ENCODE peak calls at places on chromosomes 3 and 15, in nine cellular contexts. T, L, A, V, Y, Z, J, Q and H are unnamed samples.

GRCh38 chr3:115581347-115582135 is 41.8 kb upstream of the GAP43 start:
- DNase-seq in L (no peak), Y (peak), A (peak), V (no peak), T (peak), J (no peak), Z (no peak), Q (no peak), H (no peak)

GRCh38 chr3:127612966-127613365 is 14.8 kb downstream of the MCM2 start:
- DNase-seq in Q (no peak), L (no peak), Z (no peak), A (no peak), V (no peak), J (no peak), Y (no peak), T (peak), H (no peak)

GRCh38 chr3:40516201-40516600 is 8.6 kb upstream of the ZNF621 start:
- DNase-seq in V (no peak), J (no peak), L (no peak), A (no peak), Z (no peak), T (peak), Q (no peak), Y (peak), H (no peak)

GRCh38 chr15:52217186-52217585 is 26.0 kb upstream of the GNB5 start:
- DNase-seq in Q (peak), J (peak), Y (no peak), A (peak), L (no peak), Z (no peak), T (no peak), V (no peak), H (peak)

GRCh38 chr3:69444980-69445379 is 59.1 kb upstream of the FRMD4B start:
- DNase-seq in J (no peak), Z (no peak), A (peak), L (no peak), Q (no peak), V (peak), T (peak), Y (peak), H (no peak)

GRCh38 chr3:13852638-13853009 is 27.2 kb downstream of the WNT7A start:
- DNase-seq in Y (no peak), J (no peak), V (peak), L (no peak), T (peak), Z (no peak), Q (no peak), A (peak), H (no peak)

GRCh38 chr3:81579744-81580143 is 181.7 kb downstream of the GBE1 start:
- DNase-seq in Y (no peak), V (no peak), A (no peak), T (no peak), Q (peak), J (no peak), Z (no peak), L (no peak), H (no peak)

GRCh38 chr3:148077951-148078350 is 619.8 kb upstream of the AGTR1 start:
- DNase-seq in L (no peak), Q (no peak), Y (no peak), A (no peak), Z (no peak), T (no peak), V (no peak), J (no peak), H (no peak)

GRCh38 chr15:90062729-90063684 is 39.3 kb downstream of the IDH2 start:
- DNase-seq in L (no peak), V (no peak), Y (no peak), T (no peak), Q (no peak), A (no peak), J (no peak), Z (no peak), H (no peak)

GRCh38 chr3:81470416-81470978 is 290.9 kb downstream of the GBE1 start:
- DNase-seq in Z (no peak), Q (no peak), V (no peak), A (no peak), Y (no peak), J (no peak), L (no peak), T (no peak), H (no peak)

GRCh38 chr15:51735211-51735610 is 2.2 kb downstream of the LYSMD2 start:
- DNase-seq in Q (no peak), V (no peak), A (no peak), J (no peak), L (no peak), Y (no peak), Z (no peak), T (peak), H (peak)

GRCh38 chr3:123036352-123037014 is 8.9 kb upstream of the SEMA5B start:
- DNase-seq in Y (peak), T (peak), Z (no peak), J (no peak), L (no peak), Q (no peak), V (peak), A (peak), H (no peak)

GRCh38 chr3:157088133-157088488 is 71.8 kb downstream of the CCNL1 start:
- DNase-seq in Z (no peak), V (no peak), L (no peak), Y (no peak), T (peak), Q (no peak), A (peak), J (no peak), H (no peak)

GRCh38 chr15:33242669-33243191 is 48.2 kb upstream of the FMN1 start:
- DNase-seq in L (no peak), J (no peak), Y (no peak), T (peak), Z (peak), Q (peak), V (peak), A (peak), H (peak)

GRCh38 chr3:69181592-69182211 is 59.3 kb upstream of the LMOD3 start:
- DNase-seq in V (peak), T (peak), Z (no peak), J (no peak), L (no peak), Y (peak), Q (no peak), A (peak), H (no peak)

GRCh38 chr3:38131621-38132369 is 5.1 kb downstream of the ACAA1 start:
- DNase-seq in T (peak), J (no peak), Z (peak), Q (peak), L (no peak), V (no peak), A (no peak), Y (peak), H (no peak)

GRCh38 chr3:101320475-101320874 is at the start of gene IMPG2:
- DNase-seq in J (no peak), L (no peak), V (no peak), Z (no peak), A (no peak), Y (no peak), T (no peak), Q (no peak), H (no peak)

GRCh38 chr15:69502470-69503045 is 49.9 kb downstream of the RPLP1 start:
- DNase-seq in V (no peak), Y (no peak), Q (peak), A (no peak), Z (no peak), L (no peak), J (no peak), T (no peak), H (no peak)

GRCh38 chr3:116201032-116201690 is 244.1 kb downstream of the LSAMP start:
- DNase-seq in L (no peak), Q (no peak), T (no peak), J (no peak), V (no peak), Z (no peak), Y (no peak), A (no peak), H (no peak)

GRCh38 chr3:48765376-48765775 is 48.4 kb upstream of the IP6K2 start:
- DNase-seq in Z (no peak), Q (peak), T (peak), J (peak), L (no peak), A (peak), Y (no peak), V (peak), H (peak)

GRCh38 chr3:8488877-8489865 is 12.5 kb upstream of the LMCD1 start:
- DNase-seq in L (no peak), Y (no peak), T (no peak), V (peak), Q (no peak), Z (no peak), A (peak), J (no peak), H (no peak)

GRCh38 chr3:8491750-8492149 is 9.9 kb upstream of the LMCD1 start:
- DNase-seq in L (no peak), Z (no peak), A (no peak), T (peak), V (no peak), Q (no peak), Y (no peak), J (no peak), H (no peak)

GRCh38 chr3:8488436-8488835 is 13.2 kb upstream of the LMCD1 start:
- DNase-seq in J (no peak), Z (no peak), Y (no peak), V (no peak), T (peak), L (no peak), Q (no peak), A (no peak), H (no peak)

GRCh38 chr3:8491246-8491645 is 10.4 kb upstream of the LMCD1 start:
- DNase-seq in Y (no peak), A (no peak), Q (no peak), T (peak), L (no peak), V (no peak), Z (no peak), J (no peak), H (no peak)

GRCh38 chr3:8490079-8490552 is 11.5 kb upstream of the LMCD1 start:
- DNase-seq in Y (peak), L (no peak), A (peak), V (peak), Q (no peak), T (peak), Z (no peak), J (no peak), H (no peak)
- H3K27ac ChIP-seq in Y (peak), L (no peak), A (peak), V (no peak), Q (no peak), T (peak), Z (no peak), J (no peak), H (no peak)

DNA sequence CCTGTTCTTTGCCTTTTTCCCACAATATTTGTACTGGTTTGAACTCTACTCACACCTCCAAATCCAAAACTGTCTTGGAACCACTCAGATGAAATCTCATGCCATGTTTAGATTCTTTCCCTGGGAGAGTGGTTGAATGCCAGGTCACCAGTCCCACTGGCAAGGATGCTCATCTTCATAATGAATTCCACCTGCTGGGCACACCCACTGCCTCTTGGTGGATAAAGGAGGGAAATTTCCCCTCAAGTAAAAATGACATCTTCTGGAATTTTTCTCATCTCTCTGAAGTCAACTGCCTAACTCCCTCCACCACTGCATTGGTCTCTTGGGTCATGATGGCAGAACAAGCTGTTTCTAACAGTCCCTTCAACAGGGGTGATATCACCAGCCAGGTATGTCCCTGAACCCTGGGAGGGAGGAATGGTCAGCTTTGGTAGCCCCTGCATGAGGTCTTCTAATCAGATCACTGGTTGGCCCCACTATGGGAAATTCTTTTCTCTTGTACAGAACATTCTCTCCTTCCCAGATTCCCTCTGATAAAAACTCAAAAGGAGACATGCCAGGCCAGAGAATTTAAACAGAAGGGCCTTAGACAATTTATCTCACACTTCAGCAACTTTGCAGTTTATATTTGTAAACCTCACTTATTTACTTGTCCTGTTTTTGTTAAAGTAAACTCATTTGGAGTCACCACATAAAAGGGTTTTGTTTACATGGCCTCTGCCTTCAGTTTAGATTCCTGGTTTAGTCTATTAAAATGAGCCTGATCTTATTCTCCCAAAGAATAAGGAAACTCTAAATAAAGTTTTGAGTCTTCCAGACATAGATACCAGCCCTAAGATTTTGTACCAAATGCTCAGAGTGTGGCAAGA is 143.4 kb downstream of the WNT5A start:
- DNase-seq in A (no peak), Q (no peak), L (no peak), V (no peak), Y (no peak), J (no peak), Z (no peak), T (peak), H (no peak)
- H2AFZ ChIP-seq in A (no peak), Q (no peak), L (no peak), V (no peak), Y (peak), J (no peak), Z (no peak), T (peak), H (no peak)

DNA sequence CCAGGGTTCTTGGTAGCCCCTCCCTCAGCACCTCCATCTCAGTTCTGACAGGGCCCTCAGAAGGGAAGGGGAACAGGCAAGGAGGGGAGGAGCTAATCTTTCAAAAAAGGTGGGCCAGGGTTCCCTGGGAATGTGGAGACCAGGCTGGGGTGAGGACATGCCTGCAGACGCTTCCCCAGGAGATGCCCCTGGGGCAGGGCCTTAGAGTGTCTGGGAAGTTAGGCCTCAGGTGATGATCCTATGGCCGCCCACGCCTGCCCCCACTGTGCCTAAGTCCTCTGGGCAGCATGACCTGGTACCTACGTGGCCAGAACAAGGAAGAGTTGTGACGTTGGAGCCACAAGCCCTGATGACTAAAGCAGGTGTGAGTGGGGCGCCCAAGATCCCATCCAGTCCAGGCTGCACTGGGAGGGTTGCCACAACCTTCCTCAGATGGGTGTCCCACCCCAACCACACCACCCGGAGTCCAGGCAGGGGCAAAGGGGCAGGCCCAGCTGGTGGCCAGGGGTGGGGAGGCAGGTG is 3.9 kb upstream of the SEMA3B start:
- DNase-seq in L (peak), J (no peak), Y (no peak), A (peak), V (no peak), Q (peak), T (no peak), Z (no peak), H (no peak)
- H3K4me2 ChIP-seq in L (peak), J (no peak), Y (peak), A (peak), V (peak), Q (peak), T (no peak), Z (no peak), H (no peak)

GRCh38 chr15:67109141-67110034 is 44.0 kb downstream of the SMAD3 start:
- DNase-seq in T (peak), Z (no peak), Y (peak), J (no peak), A (no peak), Q (peak), V (no peak), L (no peak), H (peak)
- H3K27ac ChIP-seq in T (peak), Z (no peak), Y (peak), J (peak), A (peak), Q (no peak), V (no peak), L (peak), H (peak)

GRCh38 chr3:34066999-34067398 is 268.6 kb downstream of the PDCD6IP start:
- DNase-seq in L (no peak), J (no peak), Z (no peak), Y (no peak), V (no peak), T (no peak), Q (no peak), A (no peak), H (no peak)
- H2AFZ ChIP-seq in L (no peak), J (no peak), Z (no peak), Y (no peak), V (no peak), T (no peak), Q (peak), A (no peak), H (peak)

GRCh38 chr15:41966414-41966812 is 5.9 kb downstream of the EHD4 start:
- DNase-seq in Q (no peak), V (no peak), L (no peak), T (no peak), Y (no peak), Z (no peak), J (no peak), A (no peak), H (no peak)

GRCh38 chr15:41967506-41968206 is 4.7 kb downstream of the EHD4 start:
- DNase-seq in A (no peak), Q (no peak), T (peak), J (no peak), Z (no peak), L (no peak), Y (peak), V (no peak), H (peak)

GRCh38 chr15:41965441-41966413 is 6.6 kb downstream of the EHD4 start:
- DNase-seq in T (peak), L (no peak), Q (peak), A (peak), Z (no peak), J (no peak), Y (peak), V (peak), H (no peak)

GRCh38 chr15:41968738-41969137 is 3.6 kb downstream of the EHD4 start:
- DNase-seq in L (no peak), J (no peak), Y (no peak), Q (no peak), A (no peak), V (no peak), Z (no peak), T (peak), H (no peak)

GRCh38 chr15:41966920-41967465 is 5.4 kb downstream of the EHD4 start:
- DNase-seq in Y (no peak), J (no peak), Q (no peak), Z (no peak), V (no peak), L (no peak), T (no peak), A (no peak), H (no peak)
- H3K4me2 ChIP-seq in Y (no peak), J (no peak), Q (no peak), Z (no peak), V (no peak), L (no peak), T (peak), A (no peak), H (peak)